ENCODE peak calls at places on chromosomes 3 and 15, in nine cellular contexts. One of them, this sample, is unnamed.

GRCh38 chr15:55775316-55775715 is 32.4 kb upstream of the PRTG start:
- DNase-seq in Peyer's patch: no peak
- DNase-seq in AG04450: no peak
- DNase-seq in BJ: no peak
- DNase-seq in esophagus squamous epithelium: no peak
- DNase-seq in stomach: no peak
- DNase-seq in ovary: no peak
- DNase-seq in dorsolateral prefrontal cortex: no peak
- DNase-seq in foreskin fibroblast: peak; percentile 48
- DNase-seq in this sample: no peak

GRCh38 chr15:45637552-45638033 is 2.8 kb downstream of the SQOR start:
- DNase-seq in foreskin fibroblast: peak; percentile 85
- DNase-seq in AG04450: peak; percentile 93
- DNase-seq in Peyer's patch: peak; percentile 74
- DNase-seq in dorsolateral prefrontal cortex: no peak
- DNase-seq in esophagus squamous epithelium: no peak
- DNase-seq in BJ: peak; percentile 81
- DNase-seq in ovary: peak; percentile 42
- DNase-seq in stomach: peak; percentile 76
- DNase-seq in this sample: peak; percentile 76

GRCh38 chr3:23276913-23277658 is 74.0 kb downstream of the UBE2E2 start:
- DNase-seq in ovary: no peak
- DNase-seq in esophagus squamous epithelium: no peak
- DNase-seq in Peyer's patch: no peak
- DNase-seq in stomach: no peak
- DNase-seq in foreskin fibroblast: no peak
- DNase-seq in AG04450: no peak
- DNase-seq in BJ: no peak
- DNase-seq in dorsolateral prefrontal cortex: no peak
- DNase-seq in this sample: no peak

GRCh38 chr15:35713733-35714132 is 167.8 kb upstream of the DPH6 start:
- DNase-seq in AG04450: no peak
- DNase-seq in BJ: no peak
- DNase-seq in dorsolateral prefrontal cortex: no peak
- DNase-seq in foreskin fibroblast: no peak
- DNase-seq in esophagus squamous epithelium: no peak
- DNase-seq in Peyer's patch: no peak
- DNase-seq in ovary: no peak
- DNase-seq in stomach: no peak
- DNase-seq in this sample: peak; percentile 77

GRCh38 chr15:29920515-29920914 is 98.2 kb upstream of the TJP1 start:
- DNase-seq in BJ: no peak
- DNase-seq in stomach: peak; percentile 60
- DNase-seq in Peyer's patch: peak; percentile 77
- DNase-seq in dorsolateral prefrontal cortex: no peak
- DNase-seq in foreskin fibroblast: no peak
- DNase-seq in ovary: no peak
- DNase-seq in esophagus squamous epithelium: no peak
- DNase-seq in AG04450: no peak
- DNase-seq in this sample: no peak

GRCh38 chr15:27796405-27797085 is 302.6 kb downstream of the OCA2 start:
- DNase-seq in Peyer's patch: no peak
- DNase-seq in AG04450: no peak
- DNase-seq in BJ: no peak
- DNase-seq in stomach: no peak
- DNase-seq in esophagus squamous epithelium: no peak
- DNase-seq in dorsolateral prefrontal cortex: no peak
- DNase-seq in foreskin fibroblast: no peak
- DNase-seq in ovary: no peak
- DNase-seq in this sample: no peak

GRCh38 chr15:56794923-56795329 is 61.6 kb upstream of the ZNF280D start:
- DNase-seq in esophagus squamous epithelium: no peak
- DNase-seq in stomach: no peak
- DNase-seq in Peyer's patch: no peak
- DNase-seq in foreskin fibroblast: no peak
- DNase-seq in dorsolateral prefrontal cortex: no peak
- DNase-seq in ovary: no peak
- DNase-seq in AG04450: no peak
- DNase-seq in BJ: no peak
- DNase-seq in this sample: no peak

GRCh38 chr3:19688767-19689166 is 245.2 kb downstream of the EFHB start:
- DNase-seq in stomach: no peak
- DNase-seq in Peyer's patch: no peak
- DNase-seq in BJ: no peak
- DNase-seq in ovary: no peak
- DNase-seq in esophagus squamous epithelium: no peak
- DNase-seq in foreskin fibroblast: no peak
- DNase-seq in AG04450: no peak
- DNase-seq in dorsolateral prefrontal cortex: no peak
- DNase-seq in this sample: no peak

GRCh38 chr15:67185621-67186225 is 68.7 kb downstream of the AAGAB start:
- DNase-seq in stomach: no peak
- DNase-seq in Peyer's patch: no peak
- DNase-seq in ovary: no peak
- DNase-seq in foreskin fibroblast: peak; percentile 55
- DNase-seq in AG04450: no peak
- DNase-seq in dorsolateral prefrontal cortex: no peak
- DNase-seq in esophagus squamous epithelium: no peak
- DNase-seq in BJ: no peak
- DNase-seq in this sample: no peak

GRCh38 chr3:107796786-107797185 is 274.0 kb downstream of the BBX start:
- DNase-seq in dorsolateral prefrontal cortex: no peak
- DNase-seq in foreskin fibroblast: peak; percentile 20
- DNase-seq in Peyer's patch: no peak
- DNase-seq in stomach: no peak
- DNase-seq in ovary: no peak
- DNase-seq in AG04450: peak; percentile 18
- DNase-seq in BJ: no peak
- DNase-seq in esophagus squamous epithelium: no peak
- DNase-seq in this sample: peak; percentile 86

GRCh38 chr3:51099794-51100542 is 285.1 kb upstream of the MANF start:
- DNase-seq in stomach: peak; percentile 72
- DNase-seq in ovary: no peak
- DNase-seq in dorsolateral prefrontal cortex: no peak
- DNase-seq in esophagus squamous epithelium: no peak
- DNase-seq in AG04450: peak; percentile 18
- DNase-seq in foreskin fibroblast: peak; percentile 20
- DNase-seq in BJ: peak; percentile 6
- DNase-seq in Peyer's patch: peak; percentile 50
- DNase-seq in this sample: no peak

GRCh38 chr3:133662256-133662773 is 574 bp upstream of the TOPBP1 start:
- DNase-seq in ovary: no peak
- DNase-seq in Peyer's patch: no peak
- DNase-seq in BJ: no peak
- DNase-seq in AG04450: no peak
- DNase-seq in esophagus squamous epithelium: no peak
- DNase-seq in dorsolateral prefrontal cortex: no peak
- DNase-seq in foreskin fibroblast: no peak
- DNase-seq in stomach: no peak
- DNase-seq in this sample: peak; percentile 10

DNA sequence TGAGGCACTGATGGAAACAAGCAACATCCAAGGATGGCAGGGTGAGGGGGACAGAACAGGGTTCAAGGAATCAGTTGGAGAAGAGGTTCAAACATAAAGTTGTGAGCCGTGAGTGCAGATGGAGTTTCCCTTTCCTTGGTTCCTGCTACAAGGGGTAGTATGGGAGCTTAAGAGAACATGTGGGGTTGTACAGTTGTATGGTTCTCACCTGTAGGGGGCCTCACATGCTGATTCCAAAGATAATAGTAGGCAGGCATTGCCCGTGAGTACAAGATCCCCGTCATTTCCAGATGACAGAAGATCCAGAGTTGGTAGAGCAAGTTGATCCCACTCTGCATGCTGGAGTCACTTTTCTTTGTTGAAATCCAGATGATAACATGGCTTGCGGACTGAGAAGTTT is 141.7 kb downstream of the THSD4 start:
- DNase-seq in foreskin fibroblast: no peak
- DNase-seq in AG04450: no peak
- DNase-seq in BJ: no peak
- DNase-seq in dorsolateral prefrontal cortex: no peak
- DNase-seq in esophagus squamous epithelium: no peak
- DNase-seq in ovary: no peak
- DNase-seq in stomach: no peak
- DNase-seq in Peyer's patch: no peak
- DNase-seq in this sample: no peak
- TF ChIP-seq CTCF in foreskin fibroblast: no peak
- TF ChIP-seq CTCF in AG04450: no peak
- TF ChIP-seq CTCF in BJ: no peak
- TF ChIP-seq CTCF in dorsolateral prefrontal cortex: no peak
- TF ChIP-seq CTCF in esophagus squamous epithelium: peak; percentile 8
- TF ChIP-seq CTCF in ovary: no peak
- TF ChIP-seq CTCF in stomach: no peak
- TF ChIP-seq CTCF in Peyer's patch: no peak
- TF ChIP-seq CTCF in this sample: no peak

DNA sequence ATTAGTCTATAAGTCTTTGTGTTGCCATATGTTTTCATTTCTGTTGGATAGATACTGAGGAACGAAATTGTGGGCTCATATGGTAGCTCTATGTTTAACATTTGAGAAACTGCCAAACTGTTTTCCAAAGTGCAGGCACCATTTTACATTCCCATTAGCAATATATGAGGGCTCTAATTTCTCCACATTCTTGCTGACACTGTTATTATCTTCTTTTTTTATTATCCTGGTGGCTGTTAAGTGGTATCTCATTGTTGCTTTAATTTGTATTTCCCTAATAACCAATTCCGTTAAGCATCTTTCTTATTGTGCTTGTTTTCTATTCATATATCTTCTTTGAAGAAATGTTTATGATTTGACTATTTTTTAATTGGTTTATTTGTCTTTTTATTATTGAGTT is 1.9 kb upstream of the PIK3R4 start:
- DNase-seq in Peyer's patch: no peak
- DNase-seq in ovary: no peak
- DNase-seq in stomach: no peak
- DNase-seq in BJ: no peak
- DNase-seq in AG04450: no peak
- DNase-seq in foreskin fibroblast: no peak
- DNase-seq in dorsolateral prefrontal cortex: no peak
- DNase-seq in esophagus squamous epithelium: no peak
- DNase-seq in this sample: no peak
- H3K4me3 ChIP-seq in Peyer's patch: no peak overlapping the region
- H3K4me3 ChIP-seq in ovary: no peak overlapping the region
- H3K4me3 ChIP-seq in stomach: peak overlapping the region; percentile 79
- H3K4me3 ChIP-seq in BJ: no peak overlapping the region
- H3K4me3 ChIP-seq in AG04450: no peak overlapping the region
- H3K4me3 ChIP-seq in foreskin fibroblast: peak overlapping the region; percentile 99
- H3K4me3 ChIP-seq in dorsolateral prefrontal cortex: peak overlapping the region; percentile 93
- H3K4me3 ChIP-seq in esophagus squamous epithelium: no peak overlapping the region
- H3K4me3 ChIP-seq in this sample: no peak overlapping the region

GRCh38 chr15:71116942-71117341 is 1.7 kb downstream of the THSD4 start:
- DNase-seq in AG04450: no peak
- DNase-seq in esophagus squamous epithelium: no peak
- DNase-seq in BJ: no peak
- DNase-seq in Peyer's patch: no peak
- DNase-seq in foreskin fibroblast: peak; percentile 24
- DNase-seq in ovary: no peak
- DNase-seq in stomach: no peak
- DNase-seq in dorsolateral prefrontal cortex: no peak
- DNase-seq in this sample: no peak

GRCh38 chr15:71115567-71116351 is 488 bp downstream of the THSD4 start:
- DNase-seq in AG04450: no peak
- DNase-seq in stomach: peak; percentile 66
- DNase-seq in ovary: peak; percentile 26
- DNase-seq in esophagus squamous epithelium: no peak
- DNase-seq in dorsolateral prefrontal cortex: no peak
- DNase-seq in Peyer's patch: peak; percentile 63
- DNase-seq in BJ: no peak
- DNase-seq in foreskin fibroblast: no peak
- DNase-seq in this sample: no peak

GRCh38 chr15:71114066-71114680 is 1.1 kb upstream of the THSD4 start:
- DNase-seq in ovary: no peak
- DNase-seq in BJ: no peak
- DNase-seq in AG04450: no peak
- DNase-seq in Peyer's patch: no peak
- DNase-seq in esophagus squamous epithelium: no peak
- DNase-seq in stomach: no peak
- DNase-seq in dorsolateral prefrontal cortex: no peak
- DNase-seq in foreskin fibroblast: no peak
- DNase-seq in this sample: no peak

GRCh38 chr15:71116366-71116765 is 1.1 kb downstream of the THSD4 start:
- DNase-seq in stomach: no peak
- DNase-seq in Peyer's patch: no peak
- DNase-seq in BJ: no peak
- DNase-seq in foreskin fibroblast: no peak
- DNase-seq in AG04450: no peak
- DNase-seq in esophagus squamous epithelium: no peak
- DNase-seq in ovary: no peak
- DNase-seq in dorsolateral prefrontal cortex: no peak
- DNase-seq in this sample: no peak

GRCh38 chr15:71114887-71115566 is at the start of gene THSD4:
- DNase-seq in AG04450: no peak
- DNase-seq in stomach: peak; percentile 75
- DNase-seq in foreskin fibroblast: peak; percentile 67
- DNase-seq in esophagus squamous epithelium: no peak
- DNase-seq in dorsolateral prefrontal cortex: no peak
- DNase-seq in Peyer's patch: peak; percentile 78
- DNase-seq in BJ: no peak
- DNase-seq in ovary: peak; percentile 62
- DNase-seq in this sample: no peak
- TF ChIP-seq CTCF in AG04450: peak; percentile 97
- TF ChIP-seq CTCF in stomach: peak; percentile 92
- TF ChIP-seq CTCF in foreskin fibroblast: peak; percentile 99
- TF ChIP-seq CTCF in esophagus squamous epithelium: peak; percentile 98
- TF ChIP-seq CTCF in dorsolateral prefrontal cortex: peak; percentile 61
- TF ChIP-seq CTCF in Peyer's patch: peak; percentile 93
- TF ChIP-seq CTCF in BJ: peak; percentile 99
- TF ChIP-seq CTCF in ovary: peak; percentile 92
- TF ChIP-seq CTCF in this sample: peak; percentile 98

DNA sequence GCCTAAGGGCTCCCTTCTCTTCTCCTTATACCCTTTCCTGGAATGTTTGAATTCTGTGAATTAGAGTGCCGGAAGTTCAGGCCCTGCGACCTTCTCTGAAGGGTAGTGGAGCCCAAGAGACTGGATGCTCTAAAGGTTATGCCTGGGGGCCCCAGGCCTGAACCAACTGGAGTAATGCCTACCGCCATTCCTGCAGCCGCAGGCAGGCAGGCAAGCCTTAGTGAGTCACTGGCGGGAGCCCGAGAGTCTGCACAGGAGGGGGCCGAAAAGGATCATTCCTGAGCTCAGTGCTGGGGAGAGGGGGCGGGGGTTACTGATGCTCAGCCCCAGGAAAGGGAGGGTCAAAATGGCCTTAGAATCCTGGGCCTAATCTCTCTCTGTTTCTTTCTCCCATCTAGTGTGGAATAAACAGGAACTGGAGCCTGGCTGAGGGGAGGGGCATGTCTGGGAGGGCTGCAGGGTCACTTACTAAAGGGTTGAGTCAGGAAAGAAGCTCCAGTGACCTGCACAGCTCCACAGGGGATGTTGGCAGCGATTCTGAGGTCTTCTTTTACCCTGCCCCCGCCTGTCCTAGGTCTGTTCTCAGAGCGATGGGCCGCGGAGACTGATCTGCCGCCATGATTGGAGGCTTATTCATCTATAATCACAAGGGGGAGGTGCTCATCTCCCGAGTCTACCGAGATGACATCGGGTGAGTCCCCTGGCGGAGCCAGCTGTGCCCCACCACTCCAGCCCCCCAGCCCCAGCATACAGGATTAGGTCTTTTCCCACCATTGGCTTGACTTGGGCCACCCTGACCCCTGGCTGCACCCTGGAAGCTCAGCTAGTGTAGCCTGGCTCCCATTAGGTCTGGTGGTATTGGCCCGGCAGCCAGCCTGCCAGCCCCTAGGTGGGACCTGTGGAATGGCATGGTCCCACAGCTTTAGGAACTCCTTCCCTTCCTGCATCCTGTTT is 2.0 kb downstream of the AP2M1 start:
- DNase-seq in BJ: peak; percentile 68
- DNase-seq in AG04450: peak; percentile 88
- DNase-seq in ovary: peak; percentile 70
- DNase-seq in esophagus squamous epithelium: no peak
- DNase-seq in dorsolateral prefrontal cortex: no peak
- DNase-seq in Peyer's patch: peak; percentile 62
- DNase-seq in foreskin fibroblast: peak; percentile 95
- DNase-seq in stomach: peak; percentile 45
- DNase-seq in this sample: peak; percentile 81
- H3K4me3 ChIP-seq in BJ: peak overlapping the region; percentile 92
- H3K4me3 ChIP-seq in AG04450: peak overlapping the region; percentile 98
- H3K4me3 ChIP-seq in ovary: peak overlapping the region; percentile 72
- H3K4me3 ChIP-seq in esophagus squamous epithelium: peak overlapping the region; percentile 97
- H3K4me3 ChIP-seq in dorsolateral prefrontal cortex: peak overlapping the region; percentile 99
- H3K4me3 ChIP-seq in Peyer's patch: peak overlapping the region; percentile 100
- H3K4me3 ChIP-seq in foreskin fibroblast: peak overlapping the region; percentile 89
- H3K4me3 ChIP-seq in stomach: peak overlapping the region; percentile 99
- H3K4me3 ChIP-seq in this sample: peak overlapping the region; percentile 76